ENCODE peak calls at places on chromosome 1, in seven cellular contexts. U is omental fat pad, K is heart right ventricle, H is fibroblast of mammary gland, M is IMR-90, I is cardiac fibroblast, A is AG10803. C is an unnamed sample.

GRCh38 chr1:145720556-145720877 is 1.2 kb downstream of the CD160 start:
- DNase-seq in K (no peak), M (peak), A (peak), U (no peak), H (peak), I (peak), C (peak)

GRCh38 chr1:182175340-182176068 is 114.0 kb upstream of the ZNF648 start:
- DNase-seq in I (no peak), U (no peak), H (peak), A (no peak), M (no peak), K (no peak), C (no peak)

GRCh38 chr1:14129009-14129408 is 429.0 kb downstream of the PRDM2 start:
- DNase-seq in A (no peak), U (no peak), M (no peak), K (no peak), H (no peak), I (no peak), C (no peak)

GRCh38 chr1:181086926-181087325 is 1.6 kb upstream of the IER5 start:
- DNase-seq in K (no peak), H (peak), M (peak), I (peak), U (no peak), A (peak), C (peak)

GRCh38 chr1:7224644-7225043 is 439.4 kb downstream of the CAMTA1 start:
- DNase-seq in K (peak), U (no peak), M (no peak), H (peak), I (no peak), A (no peak), C (no peak)

GRCh38 chr1:152188673-152189591 is 29.9 kb upstream of the RPTN start:
- DNase-seq in H (peak), K (peak), U (peak), M (peak), I (peak), A (peak), C (peak)

GRCh38 chr1:202310071-202310725 is 31.5 kb downstream of the UBE2T start:
- DNase-seq in U (no peak), M (no peak), K (no peak), I (no peak), A (no peak), H (no peak), C (no peak)

GRCh38 chr1:21344750-21345443 is 54.6 kb upstream of the ECE1 start:
- DNase-seq in H (no peak), I (no peak), M (no peak), A (no peak), U (no peak), K (no peak), C (no peak)

GRCh38 chr1:109815809-109816791 is 52.4 kb upstream of the EPS8L3 start:
- DNase-seq in U (no peak), A (peak), I (peak), M (no peak), K (no peak), H (peak), C (peak)

GRCh38 chr1:40944326-40944725 is 35.2 kb upstream of the CTPS1 start:
- DNase-seq in U (no peak), I (peak), M (peak), K (no peak), H (peak), A (peak), C (peak)

GRCh38 chr1:59926381-59927243 is at the start of gene CYP2J2:
- DNase-seq in M (no peak), A (peak), H (peak), K (peak), I (peak), U (no peak), C (no peak)

GRCh38 chr1:24536391-24536840 is 19.5 kb upstream of the NCMAP start:
- DNase-seq in A (peak), I (peak), U (no peak), K (no peak), M (peak), H (no peak), C (no peak)

GRCh38 chr1:151854658-151855057 is 1.1 kb upstream of the THEM5 start:
- DNase-seq in A (no peak), U (no peak), K (no peak), I (no peak), M (no peak), H (no peak), C (no peak)

GRCh38 chr1:87814573-87814972 is 485.9 kb downstream of the LMO4 start:
- DNase-seq in K (no peak), I (no peak), U (no peak), H (peak), M (no peak), A (peak), C (no peak)

GRCh38 chr1:56563045-56563444 is 16.3 kb downstream of the PLPP3 start:
- DNase-seq in M (no peak), K (no peak), H (no peak), I (no peak), U (no peak), A (no peak), C (no peak)

GRCh38 chr1:84298336-84298687 is 3.2 kb upstream of the SAMD13 start:
- DNase-seq in U (no peak), M (peak), A (peak), K (peak), H (no peak), I (peak), C (no peak)

GRCh38 chr1:85134583-85135455 is 66.0 kb downstream of the SYDE2 start:
- DNase-seq in I (peak), A (peak), H (peak), U (no peak), K (no peak), M (peak), C (peak)

GRCh38 chr1:86441581-86441980 is 17.6 kb downstream of the CLCA2 start:
- DNase-seq in I (no peak), A (no peak), H (no peak), K (no peak), U (no peak), M (no peak), C (no peak)

GRCh38 chr1:5937373-5937857 is 54.8 kb downstream of the NPHP4 start:
- DNase-seq in H (no peak), U (no peak), I (no peak), A (no peak), M (no peak), K (no peak), C (no peak)

GRCh38 chr1:91166106-91166712 is 144.4 kb upstream of the ZNF644 start:
- DNase-seq in M (peak), A (peak), I (peak), K (peak), H (peak), U (no peak), C (peak)

GRCh38 chr1:55631508-55631907 is 416.3 kb upstream of the USP24 start:
- DNase-seq in U (no peak), K (no peak), M (peak), A (peak), I (peak), H (peak), C (peak)

GRCh38 chr1:156499703-156500577 is 635 bp downstream of the MEF2D start:
- DNase-seq in K (peak), A (no peak), I (no peak), U (no peak), H (peak), M (peak), C (no peak)

GRCh38 chr1:156499194-156499702 is 1.3 kb downstream of the MEF2D start:
- DNase-seq in I (no peak), M (no peak), U (no peak), H (no peak), A (no peak), K (no peak), C (no peak)

GRCh38 chr1:156500847-156501686 is 492 bp upstream of the MEF2D start:
- DNase-seq in M (peak), U (peak), A (peak), H (peak), K (peak), I (peak), C (peak)

GRCh38 chr1:156502396-156502748 is 1.8 kb upstream of the MEF2D start:
- DNase-seq in A (no peak), K (no peak), M (no peak), U (no peak), I (no peak), H (no peak), C (no peak)

GRCh38 chr1:156500578-156500846 is at the start of gene MEF2D:
- DNase-seq in H (no peak), U (no peak), M (no peak), I (no peak), A (no peak), K (no peak), C (no peak)
- TF ChIP-seq CTCF in H (no peak), U (no peak), M (no peak), I (no peak), A (no peak), K (no peak), C (no peak)

GRCh38 chr1:208149213-208149612 is 95.0 kb downstream of the PLXNA2 start:
- DNase-seq in U (no peak), I (no peak), K (no peak), M (no peak), H (no peak), A (no peak), C (no peak)
- TF ChIP-seq CTCF in U (no peak), I (no peak), K (no peak), M (no peak), H (no peak), A (no peak), C (no peak)

GRCh38 chr1:208080396-208081276 is 163.5 kb downstream of the PLXNA2 start:
- DNase-seq in U (no peak), K (no peak), H (no peak), A (no peak), M (no peak), I (no peak), C (no peak)

GRCh38 chr1:208077232-208077751 is 166.4 kb upstream of the CD34 start:
- DNase-seq in I (no peak), A (no peak), K (no peak), H (no peak), M (no peak), U (no peak), C (no peak)

GRCh38 chr1:208081972-208082371 is 162.2 kb downstream of the PLXNA2 start:
- DNase-seq in U (no peak), H (peak), M (no peak), K (no peak), A (no peak), I (no peak), C (no peak)

GRCh38 chr1:208078752-208079151 is 165.4 kb downstream of the PLXNA2 start:
- DNase-seq in I (no peak), U (no peak), M (no peak), H (no peak), A (no peak), K (no peak), C (no peak)

DNA sequence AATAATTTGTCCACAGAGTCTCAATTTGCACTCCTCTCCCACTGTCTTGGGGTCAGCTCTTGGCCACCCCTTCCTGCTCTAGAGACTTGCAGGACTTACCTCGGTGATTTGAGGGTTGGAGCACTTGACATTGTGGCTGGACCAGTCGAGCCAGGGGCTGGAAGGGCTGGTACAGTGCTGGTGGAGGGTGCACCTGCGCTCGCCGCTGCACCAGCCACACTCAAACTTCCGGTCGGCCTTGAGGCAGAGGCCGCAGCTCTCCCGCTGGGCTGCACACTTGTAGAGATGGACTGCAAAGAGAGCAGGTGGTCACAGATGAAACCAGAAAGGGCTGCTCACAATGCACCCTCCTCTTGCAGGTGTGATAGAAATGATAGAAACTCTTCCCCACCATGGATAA is 165.0 kb downstream of the PLXNA2 start:
- DNase-seq in H (no peak), A (no peak), M (no peak), I (no peak), K (no peak), U (no peak), C (no peak)
- TF ChIP-seq CTCF in H (no peak), A (no peak), M (no peak), I (no peak), K (no peak), U (no peak), C (no peak)

DNA sequence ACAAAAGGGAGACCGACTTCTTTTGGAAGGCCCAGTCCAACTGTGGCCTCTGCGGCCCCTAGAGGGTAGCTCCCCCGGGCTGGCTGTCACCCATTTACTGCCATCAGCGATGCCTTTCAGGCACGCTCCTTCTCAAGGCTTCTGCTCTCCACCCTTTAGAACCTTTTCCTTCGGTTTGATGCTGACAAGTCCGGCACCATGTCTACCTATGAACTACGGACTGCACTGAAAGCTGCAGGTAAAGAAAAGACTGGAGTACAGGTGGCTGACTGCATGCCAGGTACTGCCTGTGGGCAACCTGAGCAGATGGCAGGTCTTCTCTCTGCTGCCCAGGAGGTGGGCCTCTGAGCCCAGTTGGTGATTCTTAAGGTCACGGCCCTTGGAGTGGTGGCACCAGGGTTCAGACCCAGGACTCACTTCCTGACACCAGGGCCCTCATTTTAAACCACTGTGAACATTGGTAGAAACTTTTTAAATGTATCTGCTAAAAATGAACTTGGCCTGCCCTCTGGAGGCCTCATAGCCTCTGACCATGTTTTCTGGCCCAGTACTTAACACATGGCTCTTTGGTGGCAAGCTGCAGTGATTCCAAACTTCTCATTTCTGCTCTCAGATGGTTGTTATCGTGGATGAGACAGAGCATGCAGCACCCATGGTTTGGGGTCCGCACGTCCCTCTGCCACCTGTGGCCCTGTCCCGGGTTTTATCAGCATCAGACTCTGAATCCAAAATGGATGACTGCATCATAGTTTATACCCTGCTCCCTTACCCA is 45.7 kb downstream of the CAPN9 start:
- DNase-seq in I (no peak), K (no peak), U (no peak), M (peak), H (no peak), A (peak), C (peak)
- TF ChIP-seq CTCF in I (no peak), K (no peak), U (no peak), M (peak), H (peak), A (peak), C (peak)

GRCh38 chr1:26864610-26865480 is 1.9 kb downstream of the SFN start:
- DNase-seq in U (peak), M (peak), H (peak), I (peak), K (peak), A (peak), C (peak)
- TF ChIP-seq CTCF in U (no peak), M (no peak), H (no peak), I (no peak), K (no peak), A (no peak), C (no peak)

GRCh38 chr1:206891412-206891811 is 5.8 kb upstream of the IL24 start:
- DNase-seq in H (peak), A (no peak), M (no peak), I (peak), K (no peak), U (no peak), C (no peak)
- TF ChIP-seq CTCF in H (no peak), A (no peak), M (no peak), I (no peak), K (no peak), U (no peak), C (no peak)

GRCh38 chr1:12446593-12446992 is 171.4 kb downstream of the DHRS3 start:
- DNase-seq in I (no peak), M (no peak), K (no peak), A (no peak), H (no peak), U (no peak), C (no peak)
- TF ChIP-seq CTCF in I (no peak), M (no peak), K (no peak), A (no peak), H (no peak), U (no peak), C (no peak)

C was measured in HFFc6.